ENCODE peak calls at places on chromosomes 13 and 19, in six cellular contexts. U is foreskin fibroblast, R is ascending aorta, O is left ventricle myocardium inferior, Z is right cardiac atrium, T is cardiac fibroblast. L is an unnamed sample.
A peak's percentile ranks its signal among the peaks of the same experiment; 100 is the strongest.

GRCh38 chr13:42354246-42355117 is 82.5 kb downstream of the AKAP11 start:
- DNase-seq in O (no peak), Z (no peak), T (peak; percentile 67), R (no peak), U (no peak), L (peak; percentile 90)

GRCh38 chr19:55677572-55678028 is 2.6 kb downstream of the EPN1 start:
- DNase-seq in R (no peak), Z (peak; percentile 39), U (no peak), O (no peak), T (no peak), L (no peak)

GRCh38 chr19:7900401-7900870 is 3.2 kb upstream of the MAP2K7 start:
- DNase-seq in T (no peak), Z (peak; percentile 55), O (no peak), R (no peak), U (no peak), L (no peak)

GRCh38 chr19:6354098-6354674 is 7.1 kb upstream of the CLPP start:
- DNase-seq in O (no peak), T (peak; percentile 43), R (no peak), U (no peak), Z (no peak), L (no peak)

GRCh38 chr13:111281751-111282311 is 38.6 kb upstream of the TEX29 start:
- DNase-seq in O (no peak), T (peak; percentile 67), U (peak; percentile 36), Z (no peak), R (peak; percentile 71), L (no peak)

GRCh38 chr13:37681295-37682032 is 82.9 kb upstream of the POSTN start:
- DNase-seq in T (peak; percentile 90), O (no peak), U (peak; percentile 77), R (no peak), Z (no peak), L (no peak)

GRCh38 chr19:8609210-8610040 is 1.1 kb downstream of the ADAMTS10 start:
- DNase-seq in U (peak; percentile 51), O (peak; percentile 71), R (peak; percentile 87), T (peak; percentile 73), Z (peak; percentile 89), L (peak; percentile 70)

GRCh38 chr19:48085077-48085476 is 25.5 kb downstream of the PLA2G4C start:
- DNase-seq in R (no peak), Z (no peak), U (no peak), O (no peak), T (no peak), L (peak; percentile 55)

GRCh38 chr13:43698009-43698408 is 88.8 kb downstream of the ENOX1 start:
- DNase-seq in Z (no peak), U (no peak), T (no peak), R (no peak), O (no peak), L (no peak)

GRCh38 chr13:112342841-112343361 is 33.3 kb upstream of the SPACA7 start:
- DNase-seq in U (no peak), O (no peak), T (no peak), R (no peak), Z (peak; percentile 45), L (no peak)

GRCh38 chr13:114026128-114026880 is 52.4 kb upstream of the C13orf46 start:
- DNase-seq in R (no peak), T (no peak), O (no peak), Z (peak; percentile 48), U (no peak), L (no peak)

GRCh38 chr19:39046037-39046821 is 13.9 kb upstream of the FBXO27 start:
- DNase-seq in T (peak; percentile 29), Z (no peak), O (no peak), U (no peak), R (no peak), L (peak; percentile 82)

GRCh38 chr19:10812902-10813404 is 23.1 kb downstream of the TMED1 start:
- DNase-seq in Z (no peak), T (peak; percentile 95), R (peak; percentile 89), U (peak; percentile 98), O (no peak), L (peak; percentile 67)

GRCh38 chr19:13856530-13856929 is 20.4 kb upstream of the NANOS3 start:
- DNase-seq in Z (no peak), O (no peak), U (no peak), T (no peak), R (no peak), L (peak; percentile 3)

GRCh38 chr13:110944121-110944967 is 29.5 kb upstream of the ANKRD10 start:
- DNase-seq in O (no peak), Z (no peak), T (peak; percentile 84), U (peak; percentile 73), R (no peak), L (peak; percentile 48)

GRCh38 chr19:17909017-17909732 is 23.6 kb upstream of the CCDC124 start:
- DNase-seq in U (no peak), O (no peak), R (no peak), T (no peak), Z (no peak), L (no peak)

GRCh38 chr13:114140909-114141255 is 8.5 kb upstream of the RASA3 start:
- DNase-seq in T (no peak), R (no peak), U (no peak), Z (no peak), O (no peak), L (no peak)

GRCh38 chr19:41696402-41697197 is 8.5 kb upstream of the CEACAM7 start:
- DNase-seq in O (no peak), U (no peak), T (no peak), Z (no peak), R (peak; percentile 21), L (peak; percentile 24)

GRCh38 chr19:14168993-14169392 is 32.6 kb upstream of the ASF1B start:
- DNase-seq in O (no peak), U (no peak), R (no peak), T (no peak), Z (no peak), L (no peak)

GRCh38 chr13:99796175-99796819 is 175.3 kb downstream of the ZIC5 start:
- DNase-seq in O (no peak), T (peak; percentile 30), Z (no peak), U (peak; percentile 12), R (no peak), L (peak; percentile 83)

GRCh38 chr19:5801796-5802616 is 2.9 kb upstream of the NRTN start:
- DNase-seq in R (no peak), U (peak; percentile 41), Z (peak; percentile 62), T (peak; percentile 43), O (no peak), L (peak; percentile 90)

GRCh38 chr19:55255618-55256423 is 3.0 kb downstream of the PPP6R1 start:
- DNase-seq in Z (peak; percentile 53), U (no peak), R (no peak), T (no peak), O (no peak), L (no peak)

GRCh38 chr13:31367410-31367809 is 167.6 kb downstream of the B3GLCT start:
- DNase-seq in Z (no peak), R (no peak), O (no peak), U (no peak), T (no peak), L (no peak)

GRCh38 chr19:55467236-55468053 is 2.9 kb upstream of the C19orf85 start:
- DNase-seq in R (peak; percentile 85), T (peak; percentile 89), Z (peak; percentile 92), O (peak; percentile 69), U (peak; percentile 77), L (no peak)

GRCh38 chr13:50130686-50131051 is 115.4 kb downstream of the KCNRG start:
- DNase-seq in T (peak; percentile 59), U (peak; percentile 45), R (peak; percentile 69), Z (peak; percentile 61), O (peak; percentile 38), L (no peak)

GRCh38 chr19:3649888-3650287 is 23.3 kb upstream of the CACTIN start:
- DNase-seq in O (no peak), T (no peak), R (no peak), U (no peak), Z (peak; percentile 61), L (no peak)

GRCh38 chr13:46926856-46927625 is 30.2 kb upstream of the HTR2A start:
- DNase-seq in Z (no peak), U (peak; percentile 16), R (no peak), T (peak; percentile 64), O (no peak), L (no peak)

GRCh38 chr13:75906315-75906714 is 270.2 kb downstream of the LMO7 start:
- DNase-seq in R (no peak), U (no peak), T (no peak), Z (no peak), O (no peak), L (no peak)

GRCh38 chr13:99916366-99917103 is 55.0 kb downstream of the ZIC5 start:
- DNase-seq in O (no peak), R (no peak), U (peak; percentile 51), Z (no peak), T (peak; percentile 80), L (peak; percentile 85)

GRCh38 chr19:45444318-45445041 is 20.8 kb upstream of the ERCC1 start:
- DNase-seq in R (peak; percentile 98), O (peak; percentile 97), Z (peak; percentile 99), T (peak; percentile 94), U (peak; percentile 71), L (peak; percentile 48)

GRCh38 chr19:46469541-46470185 is 1.7 kb downstream of the PNMA8A start:
- DNase-seq in Z (no peak), T (no peak), O (no peak), U (no peak), R (no peak), L (no peak)

GRCh38 chr13:26024558-26024957 is 27.3 kb downstream of the SHISA2 start:
- DNase-seq in R (no peak), U (no peak), T (peak; percentile 59), Z (no peak), O (no peak), L (no peak)

GRCh38 chr19:32195706-32196610 is 149.5 kb upstream of the ZNF507 start:
- DNase-seq in T (no peak), R (peak; percentile 40), U (no peak), O (no peak), Z (no peak), L (no peak)

GRCh38 chr13:43516401-43516826 is 270.4 kb downstream of the ENOX1 start:
- DNase-seq in U (peak; percentile 52), R (no peak), O (no peak), Z (no peak), T (peak; percentile 91), L (no peak)

GRCh38 chr13:61052175-61052574 is 363.5 kb downstream of the PCDH20 start:
- DNase-seq in U (no peak), T (no peak), Z (no peak), O (no peak), R (no peak), L (no peak)

GRCh38 chr13:33349314-33349995 is 63.9 kb upstream of the STARD13 start:
- DNase-seq in Z (peak; percentile 70), U (no peak), R (peak; percentile 76), T (no peak), O (peak; percentile 28), L (peak; percentile 12)

GRCh38 chr19:42469311-42470239 is 26.8 kb upstream of the CXCL17 start:
- DNase-seq in O (no peak), T (no peak), U (peak; percentile 23), R (no peak), Z (no peak), L (peak; percentile 15)